ENCODE peak calls at places on chromosomes 5 and 9, in four cellular contexts. J, T, N and A are unnamed samples.

GRCh38 chr5:39638803-39639202 is 214.0 kb upstream of the DAB2 start:
- DNase-seq in J (no peak), N (no peak), T (no peak), A (no peak)

GRCh38 chr9:133173056-133173455 is 9.3 kb upstream of the GBGT1 start:
- DNase-seq in J (no peak), N (peak), T (no peak), A (peak)

GRCh38 chr5:34538026-34538672 is 118.0 kb upstream of the RAI14 start:
- DNase-seq in T (no peak), N (no peak), J (no peak), A (no peak)

GRCh38 chr9:131838581-131839280 is 98.9 kb upstream of the RAPGEF1 start:
- DNase-seq in J (no peak), T (no peak), N (no peak), A (no peak)

GRCh38 chr9:128333368-128333969 is 6.9 kb upstream of the SLC27A4 start:
- DNase-seq in J (no peak), N (no peak), T (no peak), A (no peak)

GRCh38 chr9:4489562-4489918 is 728 bp upstream of the SLC1A1 start:
- DNase-seq in J (no peak), N (no peak), T (peak), A (peak)

GRCh38 chr5:142097681-142098080 is 10.9 kb upstream of the NDFIP1 start:
- DNase-seq in T (no peak), N (no peak), J (no peak), A (no peak)

GRCh38 chr9:72661401-72662135 is 140.2 kb downstream of the TMC1 start:
- DNase-seq in T (no peak), J (no peak), N (no peak), A (no peak)

GRCh38 chr9:125558453-125559084 is 148.4 kb downstream of the MAPKAP1 start:
- DNase-seq in J (peak), N (no peak), T (peak), A (peak)

GRCh38 chr5:176817864-176818377 is 7.6 kb downstream of the UNC5A start:
- DNase-seq in N (no peak), J (no peak), T (peak), A (no peak)

GRCh38 chr5:72387985-72388384 is 67.8 kb downstream of the PTCD2 start:
- DNase-seq in N (no peak), J (no peak), T (peak), A (no peak)

GRCh38 chr5:154449786-154450185 is 4.0 kb downstream of the SAP30L start:
- DNase-seq in T (no peak), J (no peak), N (no peak), A (no peak)

GRCh38 chr9:2872307-2872940 is 28.5 kb upstream of the PUM3 start:
- DNase-seq in J (no peak), N (no peak), T (no peak), A (peak)

GRCh38 chr5:126917918-126918623 is 112.3 kb downstream of the MARCHF3 start:
- DNase-seq in J (no peak), N (no peak), T (peak), A (peak)

GRCh38 chr9:92986175-92987110 is 39.1 kb downstream of the FGD3 start:
- DNase-seq in J (no peak), T (no peak), N (no peak), A (no peak)

GRCh38 chr5:177393990-177394389 is 6.5 kb downstream of the PFN3 start:
- DNase-seq in J (no peak), T (no peak), N (no peak), A (no peak)

GRCh38 chr9:110143969-110144545 is 63.9 kb downstream of the C9orf152 start:
- DNase-seq in N (no peak), J (no peak), T (no peak), A (no peak)

GRCh38 chr9:89008346-89009048 is 17.2 kb downstream of the S1PR3 start:
- DNase-seq in T (no peak), J (no peak), N (no peak), A (peak)

GRCh38 chr9:122261469-122261881 is 3.2 kb downstream of the RBM18 start:
- DNase-seq in N (no peak), T (no peak), J (peak), A (peak)

GRCh38 chr5:117326997-117327396 is 752.4 kb upstream of the SEMA6A start:
- DNase-seq in J (no peak), T (no peak), N (no peak), A (no peak)

GRCh38 chr9:6634441-6634840 is 11.1 kb downstream of the GLDC start:
- DNase-seq in J (no peak), T (no peak), N (no peak), A (no peak)

GRCh38 chr5:9239626-9240025 is 306.2 kb downstream of the SEMA5A start:
- DNase-seq in J (no peak), T (no peak), N (no peak), A (no peak)

GRCh38 chr9:98892296-98892695 is 51.4 kb upstream of the COL15A1 start:
- DNase-seq in T (no peak), J (no peak), N (no peak), A (no peak)

GRCh38 chr5:142474426-142474825 is 149.6 kb upstream of the SPRY4 start:
- DNase-seq in T (no peak), N (no peak), J (no peak), A (no peak)

GRCh38 chr9:84296146-84296843 is 44.3 kb downstream of the SLC28A3 start:
- DNase-seq in J (no peak), N (no peak), T (peak), A (no peak)

GRCh38 chr5:142960309-142960696 is 190.1 kb downstream of the ARHGAP26 start:
- DNase-seq in T (peak), J (no peak), N (no peak), A (no peak)

GRCh38 chr9:33651125-33651524 is 127.1 kb downstream of the ANKRD18B start:
- DNase-seq in J (no peak), N (no peak), T (no peak), A (no peak)

GRCh38 chr5:63961598-63962161 is 565 bp downstream of the HTR1A start:
- DNase-seq in T (no peak), N (peak), J (no peak), A (no peak)

GRCh38 chr5:126488362-126489065 is 65.3 kb downstream of the GRAMD2B start:
- DNase-seq in T (no peak), J (no peak), N (no peak), A (no peak)

GRCh38 chr5:14749579-14750091 is 85.1 kb downstream of the OTULIN start:
- DNase-seq in N (no peak), J (no peak), T (no peak), A (no peak)

GRCh38 chr9:137241490-137242328 is 622 bp downstream of the TUBB4B start:
- DNase-seq in T (no peak), N (peak), J (peak), A (peak)

GRCh38 chr9:31210982-31211570 is 1173.4 kb upstream of the ACO1 start:
- DNase-seq in J (no peak), T (no peak), N (peak), A (no peak)

GRCh38 chr5:38273626-38274025 is 15.3 kb downstream of the EGFLAM start:
- DNase-seq in T (no peak), N (no peak), J (no peak), A (no peak)

GRCh38 chr5:175558801-175559480 is 80.6 kb downstream of the SFXN1 start:
- DNase-seq in T (no peak), N (no peak), J (no peak), A (no peak)

GRCh38 chr5:175560011-175560410 is 81.7 kb downstream of the SFXN1 start:
- DNase-seq in J (no peak), N (no peak), T (no peak), A (no peak)

GRCh38 chr5:175557778-175558177 is 79.4 kb downstream of the SFXN1 start:
- DNase-seq in J (no peak), T (no peak), N (no peak), A (no peak)

GRCh38 chr5:175555168-175555745 is 76.9 kb downstream of the SFXN1 start:
- DNase-seq in N (no peak), T (no peak), J (no peak), A (no peak)

DNA sequence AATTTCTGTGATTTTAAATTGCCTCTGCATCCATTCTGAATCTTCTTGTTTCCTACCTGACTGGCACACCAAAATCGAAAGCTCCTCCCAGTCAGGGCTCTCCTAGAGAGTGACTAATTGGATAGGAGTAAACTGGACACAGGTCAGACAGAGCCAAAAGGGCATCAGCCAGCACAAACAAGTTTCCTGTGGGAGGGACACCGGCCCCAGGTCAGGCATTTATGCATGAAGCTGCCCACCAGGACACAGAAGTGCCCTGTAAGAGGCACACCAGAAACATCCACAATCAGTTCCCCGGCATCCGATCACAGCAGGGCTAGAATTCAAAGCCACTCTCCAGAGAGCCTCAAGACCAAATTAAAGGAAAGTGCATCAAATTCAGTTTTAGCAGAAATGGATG is 78.4 kb downstream of the SFXN1 start:
- DNase-seq in T (no peak), N (no peak), J (no peak), A (no peak)
- TF ChIP-seq POLR2A in T (no peak), N (no peak), J (no peak), A (no peak)

GRCh38 chr9:87732756-87733155 is 6.8 kb downstream of the CTSL start:
- DNase-seq in N (no peak), J (no peak), T (no peak), A (no peak)
- TF ChIP-seq POLR2A in N (no peak), J (no peak), T (no peak), A (no peak)

DNA sequence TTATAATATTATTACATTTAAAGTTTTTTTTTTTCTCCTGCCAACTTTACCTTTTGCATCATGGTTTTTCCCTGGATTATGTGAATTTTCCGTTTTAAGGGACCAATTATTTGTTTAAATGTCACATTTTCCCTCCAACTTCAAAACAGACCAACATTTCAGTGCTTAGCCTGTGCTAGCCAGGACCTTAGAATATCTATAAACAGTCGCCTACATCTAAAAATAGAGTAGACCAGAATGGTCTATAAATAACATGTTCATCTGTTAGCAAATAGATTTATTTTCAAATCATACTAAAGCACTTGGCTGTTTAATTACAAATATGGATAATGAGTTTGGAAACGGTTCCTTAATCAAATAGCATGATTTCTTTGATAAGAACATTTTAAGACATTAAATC is 192.0 kb downstream of the FBN2 start:
- DNase-seq in T (no peak), J (no peak), N (no peak), A (no peak)
- TF ChIP-seq POLR2A in T (no peak), J (no peak), N (no peak), A (no peak)

GRCh38 chr5:115625579-115626443 is at the start of gene TMED7:
- DNase-seq in T (peak), J (peak), N (peak), A (peak)
- TF ChIP-seq POLR2A in T (peak), J (peak), N (peak), A (peak)

GRCh38 chr9:7937018-7937417 is 137.4 kb upstream of the DMAC1 start:
- DNase-seq in N (no peak), J (no peak), T (no peak), A (no peak)
- TF ChIP-seq POLR2A in N (no peak), J (no peak), T (no peak), A (no peak)

GRCh38 chr9:130137870-130138653 is 34.1 kb upstream of the NCS1 start:
- DNase-seq in T (no peak), N (no peak), J (peak), A (peak)
- TF ChIP-seq POLR2A in T (no peak), N (no peak), J (no peak), A (no peak)

GRCh38 chr9:127222388-127223095 is 42.0 kb upstream of the GARNL3 start:
- DNase-seq in J (no peak), N (no peak), T (no peak), A (no peak)
- TF ChIP-seq POLR2A in J (no peak), N (no peak), T (no peak), A (no peak)